ENCODE peak calls at places on chromosome 11, in six cellular contexts. Q is mesenchymal stem cell, L is HCT116, F is astrocyte, X is GM23338, B is psoas muscle. K is an unnamed sample.

GRCh38 chr11:132846080-132846479 is 686.2 kb downstream of the OPCML start:
- DNase-seq in X (peak), Q (no peak), L (no peak), B (no peak), F (no peak), K (no peak)

GRCh38 chr11:124859171-124859570 is 6.1 kb upstream of the ROBO3 start:
- DNase-seq in B (no peak), F (no peak), L (no peak), X (no peak), Q (no peak), K (no peak)

GRCh38 chr11:46718155-46719019 is 626 bp upstream of the F2 start:
- DNase-seq in F (no peak), X (peak), B (no peak), L (no peak), Q (peak), K (no peak)

GRCh38 chr11:1544536-1544935 is 27.5 kb downstream of the DUSP8 start:
- DNase-seq in Q (no peak), X (no peak), L (no peak), F (no peak), B (no peak), K (no peak)

GRCh38 chr11:62410972-62411371 is 7.9 kb upstream of the SCGB1A1 start:
- DNase-seq in X (no peak), Q (no peak), B (no peak), F (no peak), L (no peak), K (no peak)

GRCh38 chr11:63641727-63642126 is 27.5 kb upstream of the PLAAT3 start:
- DNase-seq in B (no peak), L (no peak), F (peak), Q (no peak), X (no peak), K (no peak)

GRCh38 chr11:19719960-19720359 is 7.3 kb downstream of the NAV2 start:
- DNase-seq in X (no peak), Q (no peak), B (no peak), L (no peak), F (no peak), K (no peak)

GRCh38 chr11:126124284-126124683 is 61.6 kb upstream of the CDON start:
- DNase-seq in L (no peak), X (no peak), F (no peak), B (no peak), Q (no peak), K (peak)

GRCh38 chr11:58567889-58568512 is 7.7 kb downstream of the LPXN start:
- DNase-seq in B (peak), F (peak), Q (peak), X (peak), L (peak), K (no peak)

GRCh38 chr11:74449369-74449931 is 17.9 kb downstream of the KCNE3 start:
- DNase-seq in X (peak), L (peak), B (no peak), Q (peak), F (peak), K (peak)

GRCh38 chr11:79013509-79013908 is 427.3 kb downstream of the TENM4 start:
- DNase-seq in F (peak), X (no peak), L (no peak), Q (no peak), B (no peak), K (no peak)

GRCh38 chr11:645536-645935 is 8.5 kb downstream of the DRD4 start:
- DNase-seq in B (no peak), Q (no peak), F (no peak), L (no peak), X (no peak), K (peak)

GRCh38 chr11:44630511-44631210 is 65.2 kb downstream of the CD82 start:
- DNase-seq in F (no peak), Q (no peak), X (no peak), B (no peak), L (no peak), K (no peak)

GRCh38 chr11:124891390-124891861 is 6.2 kb downstream of the ROBO4 start:
- DNase-seq in F (no peak), X (peak), Q (no peak), L (no peak), B (no peak), K (no peak)

GRCh38 chr11:31802990-31803812 is 7.9 kb downstream of the PAX6 start:
- DNase-seq in Q (no peak), L (no peak), B (no peak), F (peak), X (peak), K (no peak)

GRCh38 chr11:126341760-126342161 is 13.7 kb upstream of the ST3GAL4 start:
- DNase-seq in Q (peak), L (no peak), X (no peak), B (no peak), F (peak), K (no peak)

GRCh38 chr11:46361283-46362145 is 14.3 kb downstream of the DGKZ start:
- DNase-seq in B (peak), L (no peak), F (no peak), X (no peak), Q (peak), K (no peak)

GRCh38 chr11:123549901-123550619 is 104.4 kb downstream of the SCN3B start:
- DNase-seq in B (no peak), F (peak), Q (no peak), L (no peak), X (no peak), K (no peak)

GRCh38 chr11:45806937-45807791 is 2.2 kb downstream of the SLC35C1 start:
- DNase-seq in B (no peak), L (no peak), F (no peak), Q (no peak), X (no peak), K (no peak)

GRCh38 chr11:99519095-99519494 is 498.3 kb downstream of the CNTN5 start:
- DNase-seq in F (no peak), L (no peak), Q (no peak), B (no peak), X (peak), K (no peak)

GRCh38 chr11:102974552-102975280 is 19.2 kb upstream of the MMP13 start:
- DNase-seq in L (no peak), Q (peak), F (peak), B (no peak), X (no peak), K (no peak)

GRCh38 chr11:120208777-120209176 is 2.1 kb upstream of the OAF start:
- DNase-seq in X (no peak), B (peak), Q (peak), F (peak), L (no peak), K (no peak)

GRCh38 chr11:95790933-95791247 is 592 bp downstream of the CEP57 start:
- DNase-seq in Q (peak), L (peak), F (peak), B (no peak), X (peak), K (peak)

DNA sequence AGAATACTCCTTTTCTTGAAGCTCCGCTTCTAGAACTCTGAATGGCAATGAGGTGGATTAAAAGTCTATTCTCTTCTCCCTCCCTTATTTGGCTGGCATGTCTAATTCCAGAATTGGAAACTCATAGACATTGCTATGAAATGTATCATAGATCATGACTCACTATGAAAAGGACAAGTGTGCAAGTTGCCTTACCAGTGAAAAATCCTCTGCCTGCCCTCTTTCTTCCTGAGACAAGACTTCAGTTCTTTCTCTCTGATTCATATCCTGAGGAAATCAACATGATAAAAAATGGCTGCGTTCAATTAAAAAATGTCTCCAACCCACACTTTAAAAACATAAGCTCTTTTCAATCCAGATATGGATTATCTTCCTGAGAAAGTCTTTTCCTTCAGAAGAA is 73.2 kb upstream of the BLID start:
- DNase-seq in L (peak), B (no peak), X (no peak), Q (peak), F (peak), K (no peak)
- H3K27ac ChIP-seq in L (peak), B (peak), X (no peak), Q (peak), F (peak), K (no peak)

DNA sequence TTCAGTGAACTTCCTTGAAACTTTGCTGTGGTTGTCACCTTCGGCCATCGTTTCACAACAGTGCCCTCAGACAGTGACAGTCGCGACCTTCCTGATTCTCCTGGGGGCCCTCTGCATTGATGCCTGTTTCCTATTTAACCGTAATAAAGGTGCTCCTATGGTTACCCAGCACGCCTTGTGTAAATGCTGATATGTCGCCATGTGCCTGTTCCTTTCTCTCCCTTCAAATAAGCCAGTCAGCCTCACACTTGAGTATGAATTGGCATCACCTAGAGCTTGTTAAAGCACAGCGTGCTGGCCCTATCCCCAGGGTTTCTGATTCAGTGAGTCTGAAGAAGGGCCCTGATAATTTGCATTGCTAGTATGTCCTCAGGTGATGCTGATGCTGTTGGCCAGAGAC is 104.8 kb downstream of the MICAL2 start:
- DNase-seq in L (no peak), B (no peak), X (peak), Q (no peak), F (no peak), K (no peak)
- H3K27ac ChIP-seq in L (no peak), B (no peak), X (no peak), Q (no peak), F (peak), K (no peak)

GRCh38 chr11:47724041-47724729 is 9.0 kb upstream of the AGBL2 start:
- DNase-seq in X (no peak), B (peak), F (peak), L (no peak), Q (peak), K (no peak)

GRCh38 chr11:47723041-47723440 is 7.9 kb upstream of the AGBL2 start:
- DNase-seq in Q (no peak), F (no peak), X (no peak), B (no peak), L (no peak), K (no peak)

GRCh38 chr11:47720651-47721050 is 5.5 kb upstream of the AGBL2 start:
- DNase-seq in B (no peak), Q (no peak), L (no peak), X (no peak), F (no peak), K (no peak)

GRCh38 chr11:47726878-47727514 is 11.8 kb upstream of the AGBL2 start:
- DNase-seq in Q (no peak), L (no peak), F (no peak), B (peak), X (no peak), K (no peak)

GRCh38 chr11:47725445-47726442 is 10.6 kb upstream of the AGBL2 start:
- DNase-seq in F (no peak), L (no peak), Q (peak), B (no peak), X (no peak), K (no peak)
- H3K27ac ChIP-seq in F (no peak), L (no peak), Q (no peak), B (no peak), X (no peak), K (no peak)

GRCh38 chr11:7351228-7351627 is 99.5 kb downstream of the SYT9 start:
- DNase-seq in Q (no peak), B (no peak), X (no peak), F (no peak), L (no peak), K (no peak)

GRCh38 chr11:7353100-7353499 is 101.4 kb downstream of the SYT9 start:
- DNase-seq in X (peak), F (no peak), Q (peak), L (peak), B (no peak), K (no peak)

GRCh38 chr11:7347611-7348431 is 96.1 kb downstream of the SYT9 start:
- DNase-seq in X (no peak), Q (no peak), F (no peak), B (no peak), L (no peak), K (no peak)

GRCh38 chr11:7348432-7349298 is 97.0 kb downstream of the SYT9 start:
- DNase-seq in Q (peak), L (no peak), F (no peak), X (peak), B (no peak), K (no peak)
- H3K27ac ChIP-seq in Q (no peak), L (no peak), F (no peak), X (no peak), B (no peak), K (no peak)

DNA sequence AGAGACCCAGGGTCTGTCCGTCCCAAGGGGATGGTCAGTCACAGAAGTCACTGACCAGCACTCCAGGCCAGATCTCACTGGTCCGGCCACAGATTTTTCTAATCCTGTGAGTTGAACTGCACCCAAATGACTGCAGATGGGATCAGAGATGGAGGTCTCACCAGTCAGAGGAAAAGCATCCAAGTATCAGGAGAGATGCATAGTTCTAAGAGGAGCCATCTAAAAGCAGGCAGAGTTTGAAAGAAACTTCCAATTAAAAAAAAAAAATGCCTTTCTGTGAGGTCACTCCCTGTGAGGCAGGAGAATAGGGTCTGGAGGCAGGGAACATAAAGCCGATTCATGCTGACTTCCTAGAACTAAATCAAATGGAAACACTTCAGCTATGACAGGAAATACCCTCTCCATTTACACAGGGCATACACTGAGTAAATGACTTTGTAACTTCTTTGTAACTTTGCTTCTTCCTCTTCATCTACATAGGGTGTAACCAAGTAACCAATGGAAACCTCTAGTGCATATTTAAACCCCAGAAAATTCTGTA is 144.4 kb downstream of the CCDC34 start:
- DNase-seq in B (no peak), Q (peak), L (no peak), F (peak), X (no peak), K (no peak)
- H3K27ac ChIP-seq in B (peak), Q (peak), L (no peak), F (peak), X (no peak), K (no peak)

DNA sequence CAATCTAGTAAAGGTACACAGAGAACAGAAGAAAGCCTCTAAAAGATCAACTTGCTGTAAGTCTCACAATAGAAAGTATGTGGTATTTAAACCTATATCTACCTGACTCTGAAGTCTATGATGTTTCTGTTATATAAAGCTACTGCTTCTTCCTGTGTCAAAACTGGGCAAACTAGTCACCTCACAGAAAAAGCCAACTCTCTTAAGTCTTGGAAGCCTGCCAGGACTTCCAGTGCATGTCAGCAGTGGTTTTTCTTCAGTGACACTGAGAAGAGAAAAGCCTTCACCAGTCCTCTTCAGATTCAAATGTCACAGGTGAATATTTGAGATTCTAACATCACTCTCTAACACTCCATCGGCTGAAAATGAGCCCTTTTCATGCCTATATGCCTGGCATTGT is 808.0 kb downstream of the DLG2 start:
- DNase-seq in Q (peak), F (peak), L (no peak), B (no peak), X (no peak), K (no peak)
- H3K27ac ChIP-seq in Q (no peak), F (no peak), L (no peak), B (no peak), X (no peak), K (no peak)

DNA sequence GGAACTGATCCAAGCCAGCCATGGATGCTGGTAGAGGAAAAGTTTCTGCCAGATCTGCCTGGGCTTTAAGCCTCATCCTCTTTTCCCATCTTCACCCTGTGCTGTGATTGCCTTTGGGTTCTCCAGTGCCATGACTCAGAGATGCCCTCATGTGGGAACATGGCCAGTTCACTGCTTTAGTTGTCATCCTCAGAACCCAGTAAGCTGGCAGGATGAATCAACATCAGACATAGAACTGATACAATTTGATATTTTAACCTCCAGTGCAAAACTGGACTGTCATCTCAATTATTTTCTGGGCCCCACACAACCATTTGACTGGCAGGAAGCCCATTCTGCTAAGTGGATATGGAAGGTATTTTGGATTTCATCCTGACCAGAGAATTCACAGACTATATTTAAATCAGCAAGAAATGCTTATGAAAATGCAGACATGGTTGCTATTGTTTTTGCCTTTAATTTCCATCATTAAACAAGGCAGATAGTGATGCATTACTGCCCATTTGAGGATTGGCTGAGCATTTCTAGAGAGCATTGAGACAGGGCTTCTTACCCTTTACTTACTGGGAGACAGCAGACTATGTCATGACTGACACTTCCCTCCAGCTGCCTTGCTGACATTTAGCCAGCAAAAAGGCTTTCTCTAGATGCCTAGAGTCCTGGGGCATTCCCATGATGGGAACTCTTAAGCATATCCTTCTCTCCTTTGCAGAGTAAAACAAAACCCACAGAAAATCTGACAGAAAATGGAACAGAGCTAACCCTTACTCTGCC is 327.1 kb upstream of the MTNR1B start:
- DNase-seq in B (no peak), Q (no peak), X (no peak), L (no peak), F (peak), K (no peak)
- H3K27ac ChIP-seq in B (no peak), Q (no peak), X (no peak), L (no peak), F (no peak), K (no peak)

DNA sequence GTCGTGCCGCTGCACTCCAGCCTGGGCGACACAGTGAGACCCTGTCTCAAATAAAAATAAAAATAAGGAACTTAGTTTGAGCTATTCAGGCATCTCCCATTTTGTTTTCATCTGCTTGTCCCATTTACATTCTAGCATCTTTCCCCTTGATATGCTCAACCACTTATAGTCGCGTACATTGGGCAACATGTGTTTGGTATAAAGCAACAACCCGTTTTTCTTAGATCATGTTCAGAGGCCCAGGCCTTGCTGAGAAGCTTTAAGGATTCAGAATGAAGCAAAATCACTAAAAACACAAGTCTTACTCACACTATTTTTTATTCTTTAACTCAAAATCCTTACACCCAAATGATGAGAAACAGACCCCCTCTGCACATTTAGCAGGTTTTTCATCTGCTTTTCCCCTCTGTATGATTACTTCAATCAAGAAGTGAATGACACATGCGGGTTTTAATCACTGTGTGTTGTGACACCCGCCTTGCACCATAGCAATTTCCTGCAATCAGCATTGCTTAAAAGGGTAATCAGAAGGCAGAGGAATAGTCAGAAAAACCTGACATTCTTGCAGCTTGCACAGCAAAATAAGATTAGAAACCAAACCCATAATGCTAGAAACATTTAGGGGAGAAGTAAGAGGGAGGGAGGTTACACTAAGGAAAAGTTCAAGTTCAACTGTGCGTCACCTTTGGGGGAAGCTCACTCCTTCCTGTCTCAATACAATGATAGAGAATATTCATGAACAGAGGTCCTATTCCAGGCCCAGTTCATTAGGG is 25.9 kb downstream of the ALG9 start:
- DNase-seq in Q (peak), F (no peak), L (no peak), X (no peak), B (no peak), K (no peak)
- H3K27ac ChIP-seq in Q (no peak), F (no peak), L (no peak), X (no peak), B (no peak), K (peak)

GRCh38 chr11:73193251-73194033 is 24.6 kb upstream of the P2RY2 start:
- DNase-seq in Q (no peak), B (no peak), F (no peak), X (no peak), L (no peak), K (no peak)

GRCh38 chr11:73195191-73196007 is 22.7 kb upstream of the P2RY2 start:
- DNase-seq in B (no peak), Q (no peak), F (no peak), L (peak), X (no peak), K (no peak)

GRCh38 chr11:73194034-73194507 is 24.0 kb upstream of the P2RY2 start:
- DNase-seq in X (no peak), L (no peak), Q (no peak), B (no peak), F (no peak), K (no peak)

GRCh38 chr11:73196576-73196975 is 21.5 kb upstream of the P2RY2 start:
- DNase-seq in B (no peak), F (no peak), X (no peak), L (no peak), Q (no peak), K (no peak)

DNA sequence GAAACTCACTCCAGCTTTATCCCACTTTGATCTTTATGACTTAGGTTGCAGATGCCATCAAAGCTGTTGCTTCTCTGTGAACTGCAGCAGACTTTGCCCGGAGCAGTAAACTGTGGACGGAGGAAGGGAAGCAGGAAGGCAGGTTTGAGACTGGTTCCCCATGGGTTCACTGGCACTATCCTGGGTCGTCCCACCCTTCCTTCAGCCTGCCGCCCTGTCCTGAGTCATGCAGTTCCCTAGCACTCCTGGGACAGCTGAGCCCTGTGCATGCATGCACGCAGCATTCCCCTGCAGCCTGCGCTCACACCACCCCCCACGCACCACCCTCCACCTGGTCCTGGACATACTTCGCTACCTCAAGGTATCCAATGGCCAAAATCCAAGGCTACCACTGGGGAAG is 23.5 kb upstream of the P2RY2 start:
- DNase-seq in B (no peak), L (no peak), Q (no peak), F (no peak), X (no peak), K (no peak)
- H3K27ac ChIP-seq in B (no peak), L (no peak), Q (no peak), F (no peak), X (no peak), K (no peak)

K was measured in caudate nucleus.